ENCODE peak calls at places on chromosomes 2 and 18, in seven cellular contexts. V is activated CD4-positive, alpha-beta T cell treated with anti-CD3 and anti-CD28 coated beads, Interleukin-2, amount 50 U/mL, for 24 hours; S is astrocyte of the spinal cord; Y is adipocyte; C is transverse colon; M is stimulated activated naive CD8-positive, alpha-beta T cell treated with anti-CD3 and anti-CD28 coated beads, Interleukin-15, amount 100 ng/mL, for 72 hours; K is AG20443. W is an unnamed sample.

GRCh38 chr2:43157506-43158232 is 68.7 kb downstream of the ZFP36L2 start:
- DNase-seq in C (no peak), S (no peak), K (no peak), V (no peak), Y (no peak), M (no peak), W (no peak)

GRCh38 chr2:159710601-159711180 is 1.6 kb upstream of the MARCHF7 start:
- DNase-seq in K (no peak), C (no peak), M (no peak), V (no peak), Y (no peak), S (peak), W (peak)

GRCh38 chr2:217804338-217804737 is 198.5 kb downstream of the TNS1 start:
- DNase-seq in Y (no peak), S (no peak), C (no peak), V (no peak), K (no peak), M (no peak), W (no peak)

GRCh38 chr2:143252138-143252907 is 123.1 kb downstream of the ARHGAP15 start:
- DNase-seq in M (no peak), S (no peak), V (no peak), K (no peak), Y (no peak), C (no peak), W (no peak)

GRCh38 chr2:106282816-106283215 is 88.7 kb upstream of the UXS1 start:
- DNase-seq in K (no peak), S (no peak), C (no peak), Y (no peak), V (no peak), M (no peak), W (no peak)

GRCh38 chr2:202870431-202871160 is 970 bp downstream of the ICA1L start:
- DNase-seq in Y (peak), K (peak), C (peak), S (peak), M (peak), V (peak), W (peak)

GRCh38 chr2:79585701-79586428 is 73.0 kb downstream of the CTNNA2 start:
- DNase-seq in V (no peak), C (no peak), S (peak), K (peak), Y (no peak), M (no peak), W (no peak)

GRCh38 chr18:31860488-31860887 is 82.4 kb downstream of the TRAPPC8 start:
- DNase-seq in C (no peak), V (no peak), K (no peak), Y (no peak), M (no peak), S (no peak), W (no peak)

GRCh38 chr18:68500551-68500950 is 214.4 kb downstream of the TMX3 start:
- DNase-seq in S (no peak), C (no peak), M (no peak), Y (no peak), V (no peak), K (no peak), W (no peak)

GRCh38 chr2:12720181-12720580 is 3.4 kb downstream of the TRIB2 start:
- DNase-seq in Y (no peak), C (no peak), S (peak), V (no peak), K (no peak), M (no peak), W (no peak)

GRCh38 chr2:230578106-230578505 is 134.5 kb upstream of the CAB39 start:
- DNase-seq in Y (no peak), C (no peak), S (no peak), V (no peak), K (no peak), M (no peak), W (no peak)

GRCh38 chr2:118502106-118502505 is 345.3 kb downstream of the EN1 start:
- DNase-seq in S (no peak), M (no peak), Y (no peak), V (no peak), K (no peak), C (no peak), W (no peak)

GRCh38 chr2:220845766-220846273 is 726.3 kb downstream of the EPHA4 start:
- DNase-seq in S (no peak), M (no peak), C (no peak), Y (no peak), V (no peak), K (no peak), W (no peak)

GRCh38 chr18:9707381-9708056 is 582 bp upstream of the RAB31 start:
- DNase-seq in C (no peak), V (no peak), Y (peak), S (peak), M (no peak), K (peak), W (no peak)

GRCh38 chr18:25350561-25351201 is 1.3 kb downstream of the ZNF521 start:
- DNase-seq in Y (peak), M (peak), C (peak), S (peak), V (no peak), K (peak), W (no peak)

GRCh38 chr2:2823061-2823753 is 492.1 kb upstream of the MYT1L start:
- DNase-seq in Y (no peak), M (no peak), C (no peak), V (no peak), K (no peak), S (no peak), W (no peak)

GRCh38 chr2:109545828-109546713 is 67.7 kb downstream of the SEPTIN10 start:
- DNase-seq in Y (peak), C (peak), S (peak), V (peak), M (peak), K (peak), W (peak)

GRCh38 chr2:12824304-12824761 is 107.6 kb downstream of the TRIB2 start:
- DNase-seq in S (peak), C (no peak), M (no peak), V (no peak), K (peak), Y (peak), W (no peak)

GRCh38 chr2:198116652-198117175 is 312.3 kb downstream of the PLCL1 start:
- DNase-seq in C (no peak), Y (peak), M (no peak), V (no peak), K (no peak), S (peak), W (no peak)

GRCh38 chr2:240597054-240597418 is 10.5 kb downstream of the CAPN10 start:
- DNase-seq in C (no peak), S (no peak), V (no peak), K (no peak), M (no peak), Y (no peak), W (no peak)

GRCh38 chr2:62415019-62415431 is 91.0 kb downstream of the TMEM17 start:
- DNase-seq in K (no peak), Y (no peak), M (no peak), S (no peak), C (peak), V (no peak), W (no peak)

GRCh38 chr2:146818122-146818521 is 1026.7 kb upstream of the ACVR2A start:
- DNase-seq in S (peak), Y (no peak), V (no peak), K (peak), M (no peak), C (no peak), W (no peak)

GRCh38 chr18:24321071-24321470 is 76.6 kb downstream of the OSBPL1A start:
- DNase-seq in C (no peak), M (no peak), Y (no peak), K (no peak), S (no peak), V (no peak), W (no peak)

GRCh38 chr18:77173274-77174030 is 40.9 kb upstream of the MBP start:
- DNase-seq in V (no peak), M (no peak), C (no peak), Y (no peak), S (no peak), K (no peak), W (no peak)

GRCh38 chr2:128440087-128440665 is 121.5 kb upstream of the HS6ST1 start:
- DNase-seq in C (no peak), K (no peak), S (no peak), V (no peak), M (no peak), Y (no peak), W (no peak)

GRCh38 chr18:59823611-59824195 is 76.1 kb upstream of the PMAIP1 start:
- DNase-seq in S (peak), M (peak), K (peak), C (peak), V (no peak), Y (peak), W (peak)